ENCODE peak calls at places on chromosomes 4 and X, in six cellular contexts. One of them, this sample, is unnamed.

GRCh38 chr4:151408630-151409469 is at the start of gene FHIP1A:
- DNase-seq in psoas muscle: peak
- DNase-seq in left ventricle myocardium inferior: peak
- DNase-seq in fibroblast of lung: peak
- DNase-seq in bronchial epithelial cell: peak
- DNase-seq in GM06990: peak
- DNase-seq in this sample: peak

GRCh38 chr4:184785813-184786212 is 40.0 kb downstream of the ACSL1 start:
- DNase-seq in psoas muscle: no peak
- DNase-seq in left ventricle myocardium inferior: no peak
- DNase-seq in fibroblast of lung: no peak
- DNase-seq in bronchial epithelial cell: no peak
- DNase-seq in GM06990: no peak
- DNase-seq in this sample: no peak

GRCh38 chrX:130539721-130540321 is 138.0 kb downstream of the RBMX2 start:
- DNase-seq in psoas muscle: peak
- DNase-seq in left ventricle myocardium inferior: peak
- DNase-seq in fibroblast of lung: peak
- DNase-seq in bronchial epithelial cell: peak
- DNase-seq in GM06990: no peak
- DNase-seq in this sample: peak

GRCh38 chrX:68929332-68930150 is 100.7 kb downstream of the EFNB1 start:
- DNase-seq in psoas muscle: peak
- DNase-seq in left ventricle myocardium inferior: peak
- DNase-seq in fibroblast of lung: peak
- DNase-seq in bronchial epithelial cell: peak
- DNase-seq in GM06990: no peak
- DNase-seq in this sample: peak

GRCh38 chrX:13293700-13294099 is 26.2 kb downstream of the ATXN3L start:
- DNase-seq in psoas muscle: no peak
- DNase-seq in left ventricle myocardium inferior: no peak
- DNase-seq in fibroblast of lung: no peak
- DNase-seq in bronchial epithelial cell: peak
- DNase-seq in GM06990: no peak
- DNase-seq in this sample: peak

GRCh38 chrX:137654481-137654880 is 88.6 kb downstream of the ZIC3 start:
- DNase-seq in psoas muscle: no peak
- DNase-seq in left ventricle myocardium inferior: no peak
- DNase-seq in fibroblast of lung: no peak
- DNase-seq in bronchial epithelial cell: no peak
- DNase-seq in GM06990: no peak
- DNase-seq in this sample: no peak

GRCh38 chrX:38249965-38250364 is 29.3 kb upstream of the SRPX start:
- DNase-seq in psoas muscle: no peak
- DNase-seq in left ventricle myocardium inferior: no peak
- DNase-seq in fibroblast of lung: peak
- DNase-seq in bronchial epithelial cell: no peak
- DNase-seq in GM06990: no peak
- DNase-seq in this sample: peak

GRCh38 chr4:138522366-138522765 is 280.2 kb upstream of the SLC7A11 start:
- DNase-seq in psoas muscle: no peak
- DNase-seq in left ventricle myocardium inferior: no peak
- DNase-seq in fibroblast of lung: peak
- DNase-seq in bronchial epithelial cell: peak
- DNase-seq in GM06990: no peak
- DNase-seq in this sample: peak

GRCh38 chr4:123481034-123481433 is 84.4 kb downstream of the SPRY1 start:
- DNase-seq in psoas muscle: no peak
- DNase-seq in left ventricle myocardium inferior: no peak
- DNase-seq in fibroblast of lung: peak
- DNase-seq in bronchial epithelial cell: peak
- DNase-seq in GM06990: no peak
- DNase-seq in this sample: peak

GRCh38 chr4:177938226-177938625 is 496.0 kb upstream of the AGA start:
- DNase-seq in psoas muscle: no peak
- DNase-seq in left ventricle myocardium inferior: no peak
- DNase-seq in fibroblast of lung: no peak
- DNase-seq in bronchial epithelial cell: no peak
- DNase-seq in GM06990: no peak
- DNase-seq in this sample: no peak

GRCh38 chr4:74504212-74504611 is 59.3 kb downstream of the AREG start:
- DNase-seq in psoas muscle: no peak
- DNase-seq in left ventricle myocardium inferior: no peak
- DNase-seq in fibroblast of lung: peak
- DNase-seq in bronchial epithelial cell: peak
- DNase-seq in GM06990: no peak
- DNase-seq in this sample: peak

GRCh38 chrX:58025979-58026378 is 115.7 kb upstream of the ZXDA start:
- DNase-seq in psoas muscle: no peak
- DNase-seq in left ventricle myocardium inferior: no peak
- DNase-seq in fibroblast of lung: peak
- DNase-seq in bronchial epithelial cell: peak
- DNase-seq in GM06990: no peak
- DNase-seq in this sample: peak

GRCh38 chr4:78742300-78742699 is 33.9 kb upstream of the BMP2K start:
- DNase-seq in psoas muscle: no peak
- DNase-seq in left ventricle myocardium inferior: no peak
- DNase-seq in fibroblast of lung: no peak
- DNase-seq in bronchial epithelial cell: no peak
- DNase-seq in GM06990: peak
- DNase-seq in this sample: no peak

GRCh38 chr4:154642361-154642760 is 29.9 kb upstream of the FGG start:
- DNase-seq in psoas muscle: no peak
- DNase-seq in left ventricle myocardium inferior: no peak
- DNase-seq in fibroblast of lung: no peak
- DNase-seq in bronchial epithelial cell: no peak
- DNase-seq in GM06990: no peak
- DNase-seq in this sample: no peak

GRCh38 chr4:127188847-127189246 is 443.9 kb upstream of the INTU start:
- DNase-seq in psoas muscle: no peak
- DNase-seq in left ventricle myocardium inferior: no peak
- DNase-seq in fibroblast of lung: peak
- DNase-seq in bronchial epithelial cell: peak
- DNase-seq in GM06990: no peak
- DNase-seq in this sample: no peak

GRCh38 chrX:71464968-71465367 is 67.9 kb upstream of the OGT start:
- DNase-seq in psoas muscle: no peak
- DNase-seq in left ventricle myocardium inferior: no peak
- DNase-seq in fibroblast of lung: no peak
- DNase-seq in bronchial epithelial cell: no peak
- DNase-seq in GM06990: no peak
- DNase-seq in this sample: no peak

GRCh38 chrX:12315526-12315925 is 177.3 kb downstream of the FRMPD4 start:
- DNase-seq in psoas muscle: no peak
- DNase-seq in left ventricle myocardium inferior: no peak
- DNase-seq in fibroblast of lung: no peak
- DNase-seq in bronchial epithelial cell: no peak
- DNase-seq in GM06990: no peak
- DNase-seq in this sample: peak

GRCh38 chrX:3651272-3651671 is 62.2 kb downstream of the PRKX start:
- DNase-seq in psoas muscle: no peak
- DNase-seq in left ventricle myocardium inferior: no peak
- DNase-seq in fibroblast of lung: peak
- DNase-seq in bronchial epithelial cell: peak
- DNase-seq in GM06990: no peak
- DNase-seq in this sample: peak

GRCh38 chrX:19832186-19832965 is 55.0 kb downstream of the SH3KBP1 start:
- DNase-seq in psoas muscle: no peak
- DNase-seq in left ventricle myocardium inferior: no peak
- DNase-seq in fibroblast of lung: no peak
- DNase-seq in bronchial epithelial cell: no peak
- DNase-seq in GM06990: no peak
- DNase-seq in this sample: no peak

GRCh38 chrX:71640002-71640401 is 21.7 kb upstream of the CXCR3 start:
- DNase-seq in psoas muscle: no peak
- DNase-seq in left ventricle myocardium inferior: no peak
- DNase-seq in fibroblast of lung: no peak
- DNase-seq in bronchial epithelial cell: no peak
- DNase-seq in GM06990: no peak
- DNase-seq in this sample: no peak

GRCh38 chr4:45442466-45442865 is 681.4 kb downstream of the GABRG1 start:
- DNase-seq in psoas muscle: no peak
- DNase-seq in left ventricle myocardium inferior: no peak
- DNase-seq in fibroblast of lung: peak
- DNase-seq in bronchial epithelial cell: no peak
- DNase-seq in GM06990: no peak
- DNase-seq in this sample: no peak
- TF ChIP-seq CTCF in psoas muscle: no peak
- TF ChIP-seq CTCF in left ventricle myocardium inferior: peak
- TF ChIP-seq CTCF in fibroblast of lung: peak
- TF ChIP-seq CTCF in bronchial epithelial cell: no peak
- TF ChIP-seq CTCF in GM06990: peak
- TF ChIP-seq CTCF in this sample: no peak

DNA sequence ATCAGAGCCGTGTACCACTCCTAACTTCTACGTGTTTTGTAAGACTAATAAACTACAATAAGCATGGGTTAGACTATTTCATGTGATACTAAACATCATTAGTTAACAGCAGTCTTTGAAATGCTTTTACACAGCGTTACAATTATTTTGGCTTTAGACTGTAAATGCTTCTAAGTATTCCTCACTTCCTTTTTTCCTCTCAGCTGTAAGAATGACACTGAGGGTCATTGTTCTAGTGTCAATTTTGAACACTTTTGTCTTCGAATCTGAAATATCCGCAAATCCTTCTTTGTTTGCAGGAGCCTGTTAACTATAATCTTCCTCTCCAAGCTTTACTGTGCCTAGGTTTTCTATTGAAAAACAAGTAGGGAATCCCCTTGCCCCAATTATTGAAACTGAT is 1.5 kb downstream of the ABCE1 start:
- DNase-seq in psoas muscle: no peak
- DNase-seq in left ventricle myocardium inferior: no peak
- DNase-seq in fibroblast of lung: peak
- DNase-seq in bronchial epithelial cell: peak
- DNase-seq in GM06990: peak
- DNase-seq in this sample: peak
- H3K4me3 ChIP-seq in psoas muscle: peak
- H3K4me3 ChIP-seq in left ventricle myocardium inferior: peak
- H3K4me3 ChIP-seq in fibroblast of lung: peak
- H3K4me3 ChIP-seq in bronchial epithelial cell: peak
- H3K4me3 ChIP-seq in GM06990: peak
- H3K4me3 ChIP-seq in this sample: peak

GRCh38 chr4:38757945-38758344 is 24.8 kb downstream of the TLR10 start:
- DNase-seq in psoas muscle: no peak
- DNase-seq in left ventricle myocardium inferior: no peak
- DNase-seq in fibroblast of lung: no peak
- DNase-seq in bronchial epithelial cell: peak
- DNase-seq in GM06990: no peak
- DNase-seq in this sample: no peak
- TF ChIP-seq CTCF in psoas muscle: no peak
- TF ChIP-seq CTCF in left ventricle myocardium inferior: no peak
- TF ChIP-seq CTCF in fibroblast of lung: peak
- TF ChIP-seq CTCF in bronchial epithelial cell: peak
- TF ChIP-seq CTCF in GM06990: peak
- TF ChIP-seq CTCF in this sample: peak

GRCh38 chrX:104134583-104135261 is 22.1 kb downstream of the SLC25A53 start:
- DNase-seq in psoas muscle: no peak
- DNase-seq in left ventricle myocardium inferior: no peak
- DNase-seq in fibroblast of lung: no peak
- DNase-seq in bronchial epithelial cell: no peak
- DNase-seq in GM06990: no peak
- DNase-seq in this sample: no peak

GRCh38 chrX:104137496-104137895 is 19.3 kb downstream of the SLC25A53 start:
- DNase-seq in psoas muscle: no peak
- DNase-seq in left ventricle myocardium inferior: no peak
- DNase-seq in fibroblast of lung: peak
- DNase-seq in bronchial epithelial cell: no peak
- DNase-seq in GM06990: no peak
- DNase-seq in this sample: peak

GRCh38 chrX:104141087-104141760 is 15.6 kb downstream of the SLC25A53 start:
- DNase-seq in psoas muscle: no peak
- DNase-seq in left ventricle myocardium inferior: no peak
- DNase-seq in fibroblast of lung: no peak
- DNase-seq in bronchial epithelial cell: no peak
- DNase-seq in GM06990: no peak
- DNase-seq in this sample: no peak

GRCh38 chrX:104135677-104136076 is 21.1 kb downstream of the SLC25A53 start:
- DNase-seq in psoas muscle: no peak
- DNase-seq in left ventricle myocardium inferior: no peak
- DNase-seq in fibroblast of lung: peak
- DNase-seq in bronchial epithelial cell: no peak
- DNase-seq in GM06990: no peak
- DNase-seq in this sample: peak

DNA sequence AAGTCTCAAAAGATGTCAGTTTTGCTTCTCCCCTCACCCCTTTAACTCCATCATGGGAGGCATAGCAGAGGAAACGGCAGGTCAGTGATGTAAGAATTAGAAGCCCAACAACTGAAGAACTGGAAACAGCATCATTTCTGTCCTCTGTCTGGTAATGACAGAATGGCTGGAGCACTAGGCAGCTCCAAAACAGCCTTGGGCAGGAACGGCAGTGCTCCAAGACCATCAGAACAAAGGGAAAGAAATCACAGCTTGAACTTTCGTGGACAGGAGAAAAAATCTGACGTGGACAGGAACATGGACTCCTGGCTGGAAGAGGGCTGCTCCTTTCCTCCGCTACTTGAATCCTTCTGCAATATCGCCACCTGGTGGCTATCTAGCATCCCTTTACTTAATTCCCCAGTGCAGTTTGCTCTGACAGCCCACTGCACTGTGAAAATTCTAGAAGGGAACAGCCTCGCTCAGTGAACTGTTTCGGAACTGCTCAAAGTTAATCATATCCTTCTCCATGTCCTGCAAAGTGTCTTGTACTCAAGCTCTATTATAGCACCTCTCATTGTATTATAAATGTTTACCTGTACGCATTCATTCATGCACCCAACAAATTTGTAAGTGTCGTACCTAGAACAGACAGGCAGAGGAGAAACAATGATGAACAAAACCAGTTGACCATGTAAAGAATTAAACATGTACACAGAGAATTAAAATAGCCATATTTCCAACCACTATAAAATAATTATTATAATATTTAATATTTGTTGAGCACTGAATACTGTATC is 20.4 kb downstream of the SLC25A53 start:
- DNase-seq in psoas muscle: peak
- DNase-seq in left ventricle myocardium inferior: peak
- DNase-seq in fibroblast of lung: peak
- DNase-seq in bronchial epithelial cell: peak
- DNase-seq in GM06990: peak
- DNase-seq in this sample: peak
- H3K4me3 ChIP-seq in psoas muscle: peak
- H3K4me3 ChIP-seq in left ventricle myocardium inferior: peak
- H3K4me3 ChIP-seq in fibroblast of lung: peak
- H3K4me3 ChIP-seq in bronchial epithelial cell: no peak
- H3K4me3 ChIP-seq in GM06990: no peak
- H3K4me3 ChIP-seq in this sample: peak